ENCODE peak calls at places on chromosome 13, in seven cellular contexts. Q is RWPE1, S is natural killer cell, A is GM10248, L is fibroblast of lung, J is AG09319, D is activated B cell treated with CpG ODN at 0.5 μM for 24 hours. K is an unnamed sample.

GRCh38 chr13:109155301-109155761 is 525.9 kb downstream of the MYO16 start:
- DNase-seq in A (no peak), Q (peak; percentile 74), J (peak; percentile 56), L (peak; percentile 93), S (no peak), D (no peak), K (no peak)

GRCh38 chr13:80604094-80604493 is 263.2 kb upstream of the SPRY2 start:
- DNase-seq in L (no peak), J (no peak), D (no peak), Q (no peak), A (no peak), S (no peak), K (no peak)

GRCh38 chr13:71525004-71525403 is 342.0 kb downstream of the DACH1 start:
- DNase-seq in J (no peak), Q (no peak), L (peak; percentile 32), S (no peak), D (no peak), A (no peak), K (no peak)

GRCh38 chr13:46609052-46609451 is 56.1 kb downstream of the LRCH1 start:
- DNase-seq in L (no peak), A (no peak), S (no peak), Q (no peak), D (no peak), J (no peak), K (no peak)

GRCh38 chr13:111992911-111993310 is 74.0 kb upstream of the SOX1 start:
- DNase-seq in L (no peak), D (no peak), Q (no peak), J (no peak), S (no peak), A (no peak), K (no peak)

GRCh38 chr13:57673197-57673596 is 41.7 kb downstream of the PCDH17 start:
- DNase-seq in J (no peak), Q (no peak), D (no peak), L (no peak), S (no peak), A (no peak), K (no peak)

GRCh38 chr13:112444001-112444311 is 67.8 kb downstream of the SPACA7 start:
- DNase-seq in D (no peak), A (peak; percentile 81), Q (peak; percentile 67), L (peak; percentile 53), S (peak; percentile 33), J (peak; percentile 2), K (peak; percentile 89)

GRCh38 chr13:19643652-19644051 is 10.2 kb downstream of the MPHOSPH8 start:
- DNase-seq in J (no peak), S (no peak), D (no peak), Q (no peak), A (no peak), L (no peak), K (no peak)

GRCh38 chr13:35818577-35819165 is 312.5 kb downstream of the DCLK1 start:
- DNase-seq in D (no peak), J (peak; percentile 37), Q (peak; percentile 21), A (peak; percentile 22), S (no peak), L (peak; percentile 61), K (no peak)

GRCh38 chr13:107770541-107770940 is 444.8 kb downstream of the LIG4 start:
- DNase-seq in J (no peak), A (no peak), L (no peak), D (no peak), Q (no peak), S (no peak), K (no peak)

GRCh38 chr13:42864952-42865634 is 83.7 kb downstream of the FAM216B start:
- DNase-seq in S (no peak), D (no peak), J (no peak), L (no peak), Q (no peak), A (no peak), K (no peak)

GRCh38 chr13:37475966-37476365 is 122.6 kb downstream of the POSTN start:
- DNase-seq in J (no peak), A (no peak), Q (no peak), D (no peak), L (no peak), S (no peak), K (no peak)

GRCh38 chr13:51995677-51996551 is 15.3 kb downstream of the ATP7B start:
- DNase-seq in Q (no peak), J (no peak), L (peak; percentile 19), A (no peak), S (no peak), D (no peak), K (no peak)
- TF ChIP-seq CTCF in Q (no peak), J (no peak), L (no peak), A (no peak), S (no peak), D (no peak), K (no peak)

GRCh38 chr13:91307887-91308286 is 39.6 kb upstream of the MIR17HG start:
- DNase-seq in S (no peak), J (no peak), D (no peak), Q (no peak), L (no peak), A (no peak), K (no peak)

GRCh38 chr13:91311491-91311890 is 36.0 kb upstream of the MIR17HG start:
- DNase-seq in J (no peak), A (no peak), L (no peak), S (no peak), Q (no peak), D (no peak), K (no peak)

GRCh38 chr13:91305652-91306051 is 41.8 kb upstream of the MIR17HG start:
- DNase-seq in L (no peak), D (no peak), A (no peak), S (no peak), J (no peak), Q (no peak), K (no peak)

GRCh38 chr13:91304740-91305139 is 42.7 kb upstream of the MIR17HG start:
- DNase-seq in D (no peak), L (peak; percentile 10), A (no peak), Q (no peak), S (no peak), J (no peak), K (no peak)

GRCh38 chr13:91308299-91308698 is 39.2 kb upstream of the MIR17HG start:
- DNase-seq in L (no peak), D (no peak), Q (no peak), A (no peak), J (no peak), S (no peak), K (no peak)
- TF ChIP-seq CTCF in L (peak; percentile 20), D (no peak), Q (no peak), A (peak; percentile 38), J (no peak), S (no peak), K (no peak)

GRCh38 chr13:28805193-28805819 is 14.8 kb upstream of the MTUS2 start:
- DNase-seq in J (no peak), S (no peak), Q (no peak), A (no peak), L (no peak), D (no peak), K (peak; percentile 59)
- TF ChIP-seq CTCF in J (peak; percentile 27), S (no peak), Q (peak; percentile 41), A (peak; percentile 39), L (peak; percentile 19), D (no peak), K (peak; percentile 68)

DNA sequence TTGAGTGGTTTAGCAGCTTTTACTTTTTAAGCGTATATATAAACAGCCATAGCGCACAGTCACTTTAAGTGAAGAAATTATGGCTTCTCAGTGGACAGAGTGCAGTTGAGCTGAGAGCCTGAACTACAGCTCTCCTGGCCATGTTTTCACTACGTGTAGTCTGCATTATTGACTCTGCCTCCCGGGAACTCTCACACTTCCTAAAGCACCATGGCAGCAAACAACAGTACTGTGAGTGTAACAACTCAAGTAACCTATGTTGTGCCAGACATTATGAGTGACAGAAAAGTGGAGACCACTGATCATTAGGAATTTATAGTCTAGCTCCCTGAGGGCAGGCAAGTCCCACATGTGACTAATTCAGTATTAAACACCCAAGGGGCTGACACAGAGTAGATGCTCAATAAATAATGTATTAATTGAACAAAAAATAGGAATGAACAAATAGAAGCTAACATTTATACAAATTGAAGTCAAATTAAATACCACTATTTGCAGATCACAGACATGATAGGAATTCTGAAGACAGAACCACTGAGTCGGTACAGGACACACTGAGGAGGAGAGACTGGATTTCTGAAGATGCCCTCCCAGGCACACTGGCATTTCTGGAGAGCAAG is 19.7 kb downstream of the EFNB2 start:
- DNase-seq in L (no peak), D (no peak), S (no peak), J (no peak), A (no peak), Q (no peak), K (no peak)
- TF ChIP-seq CTCF in L (no peak), D (no peak), S (no peak), J (no peak), A (no peak), Q (no peak), K (no peak)

DNA sequence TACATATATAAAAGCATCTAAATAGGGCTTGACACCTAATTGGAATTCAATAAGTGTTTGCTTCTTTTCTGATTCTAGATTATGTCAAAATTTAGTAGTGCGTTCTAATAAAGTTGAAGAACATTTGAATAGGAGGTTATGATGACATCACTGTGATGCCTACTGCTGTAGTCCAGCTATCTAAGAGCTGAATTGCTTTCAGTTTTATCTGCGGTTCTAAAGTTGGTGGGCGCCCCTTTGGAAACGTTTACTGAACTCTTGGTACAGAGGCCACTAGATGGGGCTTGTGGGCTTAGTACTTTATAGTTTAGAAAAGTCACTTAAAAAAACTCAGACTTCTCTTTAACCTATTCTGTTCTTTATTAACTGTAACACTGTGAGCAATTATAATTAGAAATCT is 776.9 kb downstream of the GPC5 start:
- DNase-seq in A (peak; percentile 10), D (no peak), L (peak; percentile 88), J (no peak), Q (no peak), S (no peak), K (peak; percentile 22)
- TF ChIP-seq CTCF in A (peak; percentile 19), D (no peak), L (peak; percentile 69), J (peak; percentile 23), Q (peak; percentile 21), S (no peak), K (no peak)

K was measured in endothelial cell.